ENCODE peak calls at places on chromosomes 13 and 19, in nine cellular contexts. One of them, this sample, is unnamed.

GRCh38 chr13:36057041-36057440 is 74.1 kb downstream of the DCLK1 start:
- DNase-seq in ovary: no peak
- DNase-seq in transverse colon: no peak
- DNase-seq in lower leg skin: no peak
- DNase-seq in uterus: no peak
- DNase-seq in endothelial cell of umbilical vein: no peak
- DNase-seq in body of pancreas: no peak
- DNase-seq in heart left ventricle: no peak
- DNase-seq in tibial nerve: no peak
- DNase-seq in this sample: no peak

GRCh38 chr19:2249880-2250764 is 999 bp downstream of the AMH start:
- DNase-seq in transverse colon: no peak
- DNase-seq in uterus: no peak
- DNase-seq in lower leg skin: no peak
- DNase-seq in endothelial cell of umbilical vein: no peak
- DNase-seq in ovary: peak; percentile 23
- DNase-seq in tibial nerve: no peak
- DNase-seq in body of pancreas: no peak
- DNase-seq in heart left ventricle: peak; percentile 57
- DNase-seq in this sample: no peak

GRCh38 chr13:41780736-41781708 is 179.9 kb downstream of the VWA8 start:
- DNase-seq in ovary: no peak
- DNase-seq in lower leg skin: no peak
- DNase-seq in body of pancreas: peak; percentile 11
- DNase-seq in transverse colon: no peak
- DNase-seq in endothelial cell of umbilical vein: no peak
- DNase-seq in uterus: no peak
- DNase-seq in tibial nerve: no peak
- DNase-seq in heart left ventricle: no peak
- DNase-seq in this sample: no peak

GRCh38 chr19:52590728-52591127 is 20.6 kb downstream of the ZNF701 start:
- DNase-seq in tibial nerve: no peak
- DNase-seq in endothelial cell of umbilical vein: no peak
- DNase-seq in lower leg skin: no peak
- DNase-seq in transverse colon: no peak
- DNase-seq in body of pancreas: no peak
- DNase-seq in ovary: no peak
- DNase-seq in heart left ventricle: no peak
- DNase-seq in uterus: no peak
- DNase-seq in this sample: no peak

GRCh38 chr13:93687261-93687660 is 460.7 kb downstream of the GPC6 start:
- DNase-seq in tibial nerve: no peak
- DNase-seq in heart left ventricle: no peak
- DNase-seq in ovary: no peak
- DNase-seq in transverse colon: no peak
- DNase-seq in uterus: no peak
- DNase-seq in lower leg skin: no peak
- DNase-seq in endothelial cell of umbilical vein: no peak
- DNase-seq in body of pancreas: no peak
- DNase-seq in this sample: no peak

GRCh38 chr13:32956595-32956933 is 59.7 kb upstream of the KL start:
- DNase-seq in lower leg skin: no peak
- DNase-seq in ovary: no peak
- DNase-seq in endothelial cell of umbilical vein: no peak
- DNase-seq in tibial nerve: no peak
- DNase-seq in heart left ventricle: no peak
- DNase-seq in body of pancreas: no peak
- DNase-seq in uterus: no peak
- DNase-seq in transverse colon: no peak
- DNase-seq in this sample: no peak

GRCh38 chr13:74388626-74389025 is 254.4 kb upstream of the KLF12 start:
- DNase-seq in endothelial cell of umbilical vein: no peak
- DNase-seq in lower leg skin: no peak
- DNase-seq in tibial nerve: no peak
- DNase-seq in transverse colon: no peak
- DNase-seq in body of pancreas: no peak
- DNase-seq in heart left ventricle: no peak
- DNase-seq in ovary: no peak
- DNase-seq in uterus: no peak
- DNase-seq in this sample: no peak

GRCh38 chr19:4081441-4082129 is 14.9 kb upstream of the ZBTB7A start:
- DNase-seq in ovary: no peak
- DNase-seq in endothelial cell of umbilical vein: no peak
- DNase-seq in body of pancreas: no peak
- DNase-seq in lower leg skin: no peak
- DNase-seq in tibial nerve: no peak
- DNase-seq in uterus: no peak
- DNase-seq in heart left ventricle: no peak
- DNase-seq in transverse colon: peak; percentile 53
- DNase-seq in this sample: no peak

GRCh38 chr13:105184221-105184620 is 1351.2 kb downstream of the EFNB2 start:
- DNase-seq in lower leg skin: no peak
- DNase-seq in body of pancreas: no peak
- DNase-seq in ovary: no peak
- DNase-seq in tibial nerve: no peak
- DNase-seq in transverse colon: no peak
- DNase-seq in heart left ventricle: no peak
- DNase-seq in endothelial cell of umbilical vein: no peak
- DNase-seq in uterus: no peak
- DNase-seq in this sample: no peak

GRCh38 chr13:27542220-27542619 is 78.1 kb downstream of the LNX2 start:
- DNase-seq in endothelial cell of umbilical vein: no peak
- DNase-seq in ovary: no peak
- DNase-seq in uterus: no peak
- DNase-seq in transverse colon: no peak
- DNase-seq in lower leg skin: no peak
- DNase-seq in body of pancreas: no peak
- DNase-seq in tibial nerve: no peak
- DNase-seq in heart left ventricle: no peak
- DNase-seq in this sample: no peak

DNA sequence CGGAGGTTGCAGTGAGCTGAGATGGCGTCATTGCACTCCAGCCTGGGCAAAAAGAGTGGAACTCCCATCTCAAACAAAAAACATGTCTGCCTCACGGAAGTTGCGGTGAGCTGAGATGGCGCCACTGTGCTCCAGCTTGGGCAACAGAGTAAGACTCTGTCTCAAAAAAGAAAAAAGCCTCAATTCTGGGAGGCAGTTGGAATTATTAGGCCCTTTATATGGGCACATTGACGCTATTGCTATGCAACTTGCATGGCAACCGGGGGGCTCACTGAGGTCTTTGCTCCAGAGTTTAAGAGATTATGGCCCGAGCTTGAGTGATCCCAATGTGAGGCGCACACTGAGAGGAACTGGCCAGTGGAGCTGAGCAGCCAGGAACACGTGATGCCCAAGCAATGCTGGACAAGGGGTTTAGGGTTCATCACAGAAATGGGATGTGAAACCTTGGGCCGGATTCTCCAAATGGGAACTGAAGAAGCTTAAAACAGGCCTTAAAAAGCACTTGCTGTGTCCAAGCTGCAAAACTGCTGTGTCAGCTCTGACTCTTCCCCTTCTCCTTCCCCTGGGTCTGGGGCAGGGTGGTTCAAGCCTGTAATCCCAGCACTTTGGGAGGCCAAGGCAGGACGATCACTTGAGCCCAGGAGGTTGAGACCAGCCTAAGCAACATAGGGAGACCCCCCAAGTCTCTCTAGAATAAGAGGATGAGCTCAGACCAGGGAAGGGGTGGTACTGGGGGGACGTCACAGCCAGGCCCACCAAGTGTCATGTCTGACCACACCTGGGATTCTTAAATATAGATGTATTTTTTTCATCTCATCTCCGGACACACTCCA is 2.5 kb downstream of the FTL start:
- DNase-seq in lower leg skin: no peak
- DNase-seq in transverse colon: peak; percentile 42
- DNase-seq in heart left ventricle: no peak
- DNase-seq in endothelial cell of umbilical vein: no peak
- DNase-seq in tibial nerve: peak; percentile 57
- DNase-seq in uterus: no peak
- DNase-seq in body of pancreas: peak; percentile 23
- DNase-seq in ovary: no peak
- DNase-seq in this sample: no peak
- TF ChIP-seq POLR2A in lower leg skin: no peak
- TF ChIP-seq POLR2A in transverse colon: no peak
- TF ChIP-seq POLR2A in heart left ventricle: no peak
- TF ChIP-seq POLR2A in endothelial cell of umbilical vein: peak; percentile 71
- TF ChIP-seq POLR2A in tibial nerve: no peak
- TF ChIP-seq POLR2A in uterus: no peak
- TF ChIP-seq POLR2A in body of pancreas: no peak
- TF ChIP-seq POLR2A in ovary: peak; percentile 0
- TF ChIP-seq POLR2A in this sample: no peak

GRCh38 chr19:39846678-39847486 is 703 bp upstream of the FBL start:
- DNase-seq in body of pancreas: no peak
- DNase-seq in transverse colon: peak; percentile 21
- DNase-seq in heart left ventricle: peak; percentile 5
- DNase-seq in uterus: no peak
- DNase-seq in ovary: no peak
- DNase-seq in tibial nerve: no peak
- DNase-seq in lower leg skin: no peak
- DNase-seq in endothelial cell of umbilical vein: no peak
- DNase-seq in this sample: no peak

GRCh38 chr19:39847525-39847924 is 1.3 kb upstream of the FBL start:
- DNase-seq in ovary: no peak
- DNase-seq in heart left ventricle: no peak
- DNase-seq in body of pancreas: no peak
- DNase-seq in tibial nerve: no peak
- DNase-seq in lower leg skin: no peak
- DNase-seq in uterus: no peak
- DNase-seq in endothelial cell of umbilical vein: no peak
- DNase-seq in transverse colon: no peak
- DNase-seq in this sample: no peak

GRCh38 chr19:39845621-39846175 is 481 bp downstream of the FBL start:
- DNase-seq in heart left ventricle: no peak
- DNase-seq in ovary: no peak
- DNase-seq in transverse colon: no peak
- DNase-seq in uterus: no peak
- DNase-seq in endothelial cell of umbilical vein: no peak
- DNase-seq in body of pancreas: no peak
- DNase-seq in lower leg skin: no peak
- DNase-seq in tibial nerve: no peak
- DNase-seq in this sample: peak; percentile 61

GRCh38 chr19:39845172-39845571 is 1.0 kb downstream of the FBL start:
- DNase-seq in tibial nerve: no peak
- DNase-seq in lower leg skin: no peak
- DNase-seq in uterus: no peak
- DNase-seq in endothelial cell of umbilical vein: no peak
- DNase-seq in transverse colon: no peak
- DNase-seq in ovary: no peak
- DNase-seq in body of pancreas: no peak
- DNase-seq in heart left ventricle: no peak
- DNase-seq in this sample: no peak

GRCh38 chr19:39846176-39846677 is at the start of gene FBL:
- DNase-seq in ovary: peak; percentile 98
- DNase-seq in body of pancreas: peak; percentile 98
- DNase-seq in transverse colon: peak; percentile 98
- DNase-seq in uterus: peak; percentile 94
- DNase-seq in heart left ventricle: peak; percentile 99
- DNase-seq in endothelial cell of umbilical vein: peak; percentile 92
- DNase-seq in lower leg skin: peak; percentile 93
- DNase-seq in tibial nerve: peak; percentile 92
- DNase-seq in this sample: peak; percentile 99
- TF ChIP-seq POLR2A in ovary: peak; percentile 73
- TF ChIP-seq POLR2A in body of pancreas: peak; percentile 45
- TF ChIP-seq POLR2A in transverse colon: peak; percentile 55
- TF ChIP-seq POLR2A in uterus: peak; percentile 71
- TF ChIP-seq POLR2A in heart left ventricle: no peak
- TF ChIP-seq POLR2A in endothelial cell of umbilical vein: peak; percentile 78
- TF ChIP-seq POLR2A in lower leg skin: peak; percentile 1
- TF ChIP-seq POLR2A in tibial nerve: peak; percentile 48
- TF ChIP-seq POLR2A in this sample: peak; percentile 87

GRCh38 chr19:44752816-44753618 is 4.5 kb downstream of the BCL3 start:
- DNase-seq in lower leg skin: peak; percentile 84
- DNase-seq in ovary: peak; percentile 87
- DNase-seq in tibial nerve: peak; percentile 80
- DNase-seq in uterus: peak; percentile 84
- DNase-seq in transverse colon: peak; percentile 96
- DNase-seq in heart left ventricle: peak; percentile 95
- DNase-seq in endothelial cell of umbilical vein: peak; percentile 91
- DNase-seq in body of pancreas: peak; percentile 94
- DNase-seq in this sample: peak; percentile 96
- TF ChIP-seq POLR2A in lower leg skin: no peak
- TF ChIP-seq POLR2A in ovary: peak; percentile 21
- TF ChIP-seq POLR2A in tibial nerve: no peak
- TF ChIP-seq POLR2A in uterus: no peak
- TF ChIP-seq POLR2A in transverse colon: peak; percentile 71
- TF ChIP-seq POLR2A in heart left ventricle: no peak
- TF ChIP-seq POLR2A in endothelial cell of umbilical vein: peak; percentile 40
- TF ChIP-seq POLR2A in body of pancreas: no peak
- TF ChIP-seq POLR2A in this sample: no peak

GRCh38 chr19:45876411-45877197 is 9.3 kb downstream of the IRF2BP1 start:
- DNase-seq in transverse colon: peak; percentile 57
- DNase-seq in body of pancreas: peak; percentile 85
- DNase-seq in endothelial cell of umbilical vein: peak; percentile 29
- DNase-seq in uterus: no peak
- DNase-seq in tibial nerve: peak; percentile 14
- DNase-seq in heart left ventricle: peak; percentile 73
- DNase-seq in ovary: no peak
- DNase-seq in lower leg skin: no peak
- DNase-seq in this sample: no peak
- TF ChIP-seq POLR2A in transverse colon: peak; percentile 54
- TF ChIP-seq POLR2A in body of pancreas: peak; percentile 27
- TF ChIP-seq POLR2A in endothelial cell of umbilical vein: no peak
- TF ChIP-seq POLR2A in uterus: no peak
- TF ChIP-seq POLR2A in tibial nerve: no peak
- TF ChIP-seq POLR2A in heart left ventricle: no peak
- TF ChIP-seq POLR2A in ovary: no peak
- TF ChIP-seq POLR2A in lower leg skin: no peak
- TF ChIP-seq POLR2A in this sample: no peak

This sample was measured in H54.